ENCODE peak calls at places on chromosomes 5 and 9, in five cellular contexts. P is dorsolateral prefrontal cortex, B is pancreas, D is transverse colon, A is AG04450. K is an unnamed sample.

GRCh38 chr9:130140701-130141100 is 31.5 kb upstream of the NCS1 start:
- DNase-seq in D (no peak), B (no peak), P (no peak), A (no peak), K (no peak)

GRCh38 chr5:54644226-54644625 is 126.7 kb downstream of the SNX18 start:
- DNase-seq in D (no peak), B (no peak), A (peak), P (no peak), K (no peak)

GRCh38 chr9:87119328-87119881 is 172.1 kb upstream of the GAS1 start:
- DNase-seq in A (peak), B (peak), P (no peak), D (peak), K (no peak)

GRCh38 chr9:98045234-98046160 is 11.0 kb upstream of the NANS start:
- DNase-seq in D (no peak), A (no peak), B (no peak), P (no peak), K (no peak)

GRCh38 chr5:144004146-144004545 is 166.3 kb downstream of the YIPF5 start:
- DNase-seq in B (no peak), D (no peak), P (no peak), A (no peak), K (no peak)

GRCh38 chr9:135282001-135282731 is 194.7 kb downstream of the OLFM1 start:
- DNase-seq in A (no peak), D (peak), B (peak), P (peak), K (peak)

GRCh38 chr9:104914458-104914857 is 13.5 kb downstream of the ABCA1 start:
- DNase-seq in B (no peak), P (no peak), D (no peak), A (no peak), K (no peak)

GRCh38 chr9:129030191-129030590 is 2.1 kb upstream of the SH3GLB2 start:
- DNase-seq in B (no peak), D (no peak), A (no peak), P (no peak), K (no peak)

GRCh38 chr5:135223891-135224625 is 175.0 kb downstream of the MACROH2A1 start:
- DNase-seq in B (no peak), D (peak), A (no peak), P (peak), K (no peak)

GRCh38 chr9:23314247-23314646 is 511.8 kb downstream of the ELAVL2 start:
- DNase-seq in P (no peak), A (no peak), B (no peak), D (no peak), K (no peak)

GRCh38 chr5:115962565-115963402 is 509 bp downstream of the LVRN start:
- DNase-seq in D (peak), P (no peak), B (peak), A (no peak), K (no peak)

GRCh38 chr5:177471610-177472356 is 1.7 kb downstream of the DBN1 start:
- DNase-seq in P (no peak), A (no peak), B (peak), D (no peak), K (no peak)

GRCh38 chr5:145350501-145350900 is 484.6 kb downstream of the PRELID2 start:
- DNase-seq in P (no peak), B (no peak), A (peak), D (no peak), K (no peak)

GRCh38 chr9:35618854-35619799 is 914 bp upstream of the CD72 start:
- DNase-seq in D (peak), A (no peak), B (no peak), P (no peak), K (no peak)

GRCh38 chr5:9494321-9494720 is 51.6 kb downstream of the SEMA5A start:
- DNase-seq in B (no peak), P (no peak), A (no peak), D (no peak), K (no peak)

GRCh38 chr9:36835271-36835996 is 198.6 kb downstream of the PAX5 start:
- DNase-seq in B (no peak), D (no peak), P (no peak), A (no peak), K (no peak)

GRCh38 chr9:125635888-125636287 is 71.1 kb downstream of the MAPKAP1 start:
- DNase-seq in B (no peak), D (no peak), A (no peak), P (no peak), K (no peak)

GRCh38 chr9:81028504-81028903 is 660.8 kb downstream of the TLE1 start:
- DNase-seq in B (no peak), A (peak), D (no peak), P (no peak), K (no peak)

GRCh38 chr9:7234144-7234543 is 476.4 kb downstream of the KDM4C start:
- DNase-seq in P (no peak), B (no peak), D (no peak), A (no peak), K (no peak)

GRCh38 chr5:113367586-113367985 is 67.2 kb downstream of the TSSK1B start:
- DNase-seq in A (no peak), D (no peak), B (no peak), P (no peak), K (no peak)

GRCh38 chr9:125272697-125273096 is 11.1 kb downstream of the GAPVD1 start:
- DNase-seq in B (no peak), D (no peak), P (no peak), A (peak), K (no peak)

GRCh38 chr9:114226289-114227055 is 71.1 kb downstream of the COL27A1 start:
- DNase-seq in P (no peak), B (no peak), D (no peak), A (no peak), K (no peak)

GRCh38 chr9:98860871-98861293 is 53.4 kb downstream of the GALNT12 start:
- DNase-seq in A (peak), P (peak), B (peak), D (peak), K (peak)

GRCh38 chr9:89350988-89351557 is 32.8 kb downstream of the SECISBP2 start:
- DNase-seq in A (no peak), B (no peak), D (no peak), P (no peak), K (no peak)

GRCh38 chr5:154818459-154819116 is 31.8 kb downstream of the FAXDC2 start:
- DNase-seq in D (no peak), B (no peak), P (no peak), A (no peak), K (no peak)

GRCh38 chr9:127968717-127969383 is 11.9 kb downstream of the EEIG1 start:
- DNase-seq in P (peak), A (peak), D (peak), B (peak), K (no peak)

GRCh38 chr9:127971357-127972315 is 9.2 kb downstream of the EEIG1 start:
- DNase-seq in B (peak), A (no peak), D (no peak), P (peak), K (peak)

GRCh38 chr9:127972316-127972871 is 8.4 kb downstream of the EEIG1 start:
- DNase-seq in B (peak), D (no peak), P (peak), A (no peak), K (peak)

GRCh38 chr9:127968046-127968445 is 12.7 kb downstream of the EEIG1 start:
- DNase-seq in B (peak), A (no peak), P (no peak), D (peak), K (no peak)

DNA sequence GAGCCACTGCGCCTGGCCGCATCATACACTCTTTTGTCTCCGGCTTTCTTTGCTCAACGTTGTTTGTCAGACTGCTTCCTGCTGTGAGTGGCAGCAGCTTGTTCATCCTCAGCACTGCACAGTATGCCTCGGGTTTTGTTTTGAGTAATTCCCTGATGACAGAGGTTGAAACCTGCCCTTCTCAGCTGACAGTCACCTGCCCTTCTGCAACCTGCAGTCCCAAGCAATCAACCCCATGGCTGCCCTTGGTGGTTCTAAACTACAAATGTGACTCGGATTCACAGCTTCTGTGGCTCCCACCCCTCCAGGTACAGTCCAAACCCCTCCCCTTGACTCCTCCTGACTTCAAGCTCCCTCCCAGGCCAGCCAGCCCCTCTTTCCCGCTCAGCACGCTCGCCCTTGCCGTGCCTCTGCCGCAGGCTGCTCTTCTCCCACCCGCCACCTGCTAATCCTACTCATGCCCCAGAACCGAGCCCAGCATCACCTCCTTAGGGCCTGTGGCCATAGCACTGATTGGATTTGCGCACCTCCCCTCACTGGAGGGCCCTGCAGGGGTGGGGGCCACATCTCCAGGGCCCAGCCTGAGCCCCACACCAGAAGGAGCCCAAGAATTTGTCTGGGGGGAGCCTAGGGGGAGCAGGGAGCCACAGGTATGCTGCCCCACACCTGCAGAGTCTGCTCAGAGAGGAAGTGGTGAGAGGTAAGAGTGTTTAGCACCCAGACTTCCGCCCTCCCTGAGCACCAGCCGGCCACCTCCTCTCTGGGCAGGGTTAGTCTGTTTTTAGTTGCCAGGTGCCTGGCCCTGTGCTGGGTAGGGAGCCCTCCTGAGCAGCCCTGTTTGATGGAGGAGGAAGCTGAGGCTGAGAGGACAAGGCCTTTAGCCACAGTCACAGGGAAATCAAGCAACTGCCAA is 10.1 kb downstream of the EEIG1 start:
- DNase-seq in B (no peak), P (no peak), D (peak), A (no peak), K (no peak)
- H3K27ac ChIP-seq in B (no peak), P (peak), D (peak), A (no peak), K (peak)

DNA sequence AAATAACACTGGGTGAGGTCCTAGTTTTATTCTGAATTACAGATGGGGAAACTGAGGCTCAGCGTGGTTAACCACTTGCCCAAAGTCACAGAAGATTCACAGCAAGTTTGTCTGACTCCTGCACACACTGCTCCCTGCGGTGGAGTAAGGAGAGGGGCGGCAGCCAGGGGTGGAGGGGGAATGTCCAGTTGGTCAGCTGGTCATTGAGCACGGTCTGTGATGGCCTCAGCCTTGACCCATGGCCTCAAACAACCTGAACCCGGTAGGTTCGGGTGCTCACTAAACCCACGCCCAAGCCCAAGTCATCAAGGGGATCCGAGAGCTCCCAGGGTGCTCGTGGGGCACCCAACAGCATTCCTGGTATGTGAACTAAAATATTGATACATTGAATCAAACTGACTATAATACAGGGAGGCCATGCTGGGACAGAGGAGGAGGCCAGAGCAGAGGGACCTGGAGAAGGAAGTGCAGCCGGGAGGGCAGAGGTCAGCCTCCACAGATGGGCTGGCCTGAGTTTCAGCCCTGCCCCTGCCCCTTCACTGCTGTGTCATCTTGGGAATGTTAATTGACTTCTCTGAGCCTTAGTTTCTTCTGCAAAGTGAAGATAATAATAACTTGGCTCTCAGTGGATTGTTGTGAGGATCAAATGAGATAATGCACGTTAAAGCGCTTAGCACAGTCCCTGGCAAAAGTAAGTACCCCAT is 3.6 kb upstream of the IL17B start:
- DNase-seq in D (no peak), A (no peak), B (no peak), P (no peak), K (no peak)
- H3K27ac ChIP-seq in D (peak), A (no peak), B (no peak), P (no peak), K (no peak)

GRCh38 chr5:39100851-39101396 is 26.7 kb upstream of the RICTOR start:
- DNase-seq in B (no peak), P (no peak), A (peak), D (no peak), K (no peak)
- H3K27ac ChIP-seq in B (no peak), P (no peak), A (peak), D (no peak), K (no peak)

GRCh38 chr9:92769276-92769675 is 4.6 kb upstream of the BICD2 start:
- DNase-seq in D (no peak), P (no peak), B (no peak), A (no peak), K (no peak)

GRCh38 chr9:92774274-92774673 is 9.6 kb upstream of the BICD2 start:
- DNase-seq in P (no peak), D (no peak), A (peak), B (no peak), K (no peak)

GRCh38 chr9:92770005-92770995 is 5.7 kb upstream of the BICD2 start:
- DNase-seq in D (no peak), A (no peak), B (no peak), P (no peak), K (no peak)

GRCh38 chr9:92773810-92774209 is 9.2 kb upstream of the BICD2 start:
- DNase-seq in D (no peak), A (no peak), P (no peak), B (no peak), K (no peak)

DNA sequence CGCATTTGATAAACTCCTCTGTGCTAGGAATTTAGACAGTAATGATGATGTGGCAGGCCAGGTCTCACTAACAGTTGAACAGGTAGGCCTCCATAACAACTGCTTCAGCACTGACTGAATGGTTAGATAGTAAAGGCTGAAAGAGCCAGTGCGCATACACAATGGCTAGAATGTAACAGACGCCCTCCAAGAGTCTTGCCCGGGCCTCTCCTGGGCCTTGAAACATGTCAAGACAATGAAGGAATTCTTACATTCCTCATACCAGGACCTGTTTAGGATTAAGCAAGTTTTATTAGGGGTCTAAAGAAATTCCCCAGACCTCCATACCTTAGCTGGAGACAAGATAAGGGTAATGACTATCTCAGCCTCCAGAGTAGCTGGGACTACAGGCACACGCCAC is 6.7 kb upstream of the BICD2 start:
- DNase-seq in D (no peak), P (no peak), A (no peak), B (no peak), K (no peak)
- H3K27ac ChIP-seq in D (no peak), P (no peak), A (no peak), B (no peak), K (no peak)

GRCh38 chr5:65867509-65868195 is 58.7 kb upstream of the ERBIN start:
- DNase-seq in P (no peak), A (no peak), B (no peak), D (no peak), K (no peak)

GRCh38 chr5:65862384-65862783 is 64.0 kb upstream of the ERBIN start:
- DNase-seq in A (no peak), P (no peak), D (no peak), B (no peak), K (no peak)

GRCh38 chr5:65866837-65867508 is 59.4 kb upstream of the ERBIN start:
- DNase-seq in P (no peak), A (no peak), D (no peak), B (no peak), K (no peak)

GRCh38 chr5:65861830-65862241 is 64.5 kb upstream of the ERBIN start:
- DNase-seq in D (no peak), P (no peak), A (peak), B (no peak), K (no peak)

GRCh38 chr5:65863747-65864146 is 62.6 kb upstream of the ERBIN start:
- DNase-seq in D (no peak), B (no peak), A (no peak), P (no peak), K (no peak)
- H3K27ac ChIP-seq in D (no peak), B (no peak), A (no peak), P (no peak), K (no peak)

K was measured in caudate nucleus.